ENCODE peak calls at places on chromosomes 12 and 14, in five cellular contexts. C is A549, N is GM12878, O is K562, R is HCT116. P is an unnamed sample.

GRCh38 chr12:6363330-6364036 is 11.9 kb downstream of the SCNN1A start:
- DNase-seq in C (peak; percentile 97), N (no peak), O (peak; percentile 95), R (no peak), P (no peak)

GRCh38 chr12:94427520-94428381 is 31.9 kb downstream of the CEP83 start:
- DNase-seq in C (no peak), N (peak; percentile 43), O (no peak), R (no peak), P (no peak)

GRCh38 chr12:75389061-75389460 is 1.8 kb upstream of the GLIPR1L2 start:
- DNase-seq in C (no peak), N (no peak), O (no peak), R (peak; percentile 78), P (peak; percentile 20)

GRCh38 chr12:91853350-91854127 is 292.1 kb downstream of the BTG1 start:
- DNase-seq in C (no peak), N (no peak), O (no peak), R (no peak), P (no peak)

GRCh38 chr12:30462249-30462648 is 233.4 kb downstream of the IPO8 start:
- DNase-seq in C (no peak), N (no peak), O (no peak), R (no peak), P (no peak)

GRCh38 chr14:79487632-79488031 is 723.7 kb downstream of the DIO2 start:
- DNase-seq in C (no peak), N (no peak), O (no peak), R (no peak), P (no peak)

GRCh38 chr12:3700861-3701260 is 52.0 kb downstream of the CRACR2A start:
- DNase-seq in C (no peak), N (no peak), O (no peak), R (no peak), P (no peak)

GRCh38 chr12:3081886-3082285 is 4.7 kb downstream of the TSPAN9 start:
- DNase-seq in C (no peak), N (no peak), O (no peak), R (no peak), P (no peak)

GRCh38 chr12:28517101-28517500 is 326.8 kb downstream of the CCDC91 start:
- DNase-seq in C (no peak), N (no peak), O (no peak), R (no peak), P (no peak)

GRCh38 chr12:65434737-65435136 is 156.3 kb downstream of the MSRB3 start:
- DNase-seq in C (no peak), N (no peak), O (no peak), R (no peak), P (no peak)

GRCh38 chr12:45077259-45077658 is 26.4 kb upstream of the DBX2 start:
- DNase-seq in C (no peak), N (no peak), O (no peak), R (no peak), P (no peak)

GRCh38 chr12:12081836-12082497 is 11.2 kb downstream of the BCL2L14 start:
- DNase-seq in C (peak; percentile 73), N (peak; percentile 39), O (peak; percentile 32), R (peak; percentile 29), P (peak; percentile 62)

GRCh38 chr14:32077081-32078029 is at the start of gene ARHGAP5:
- DNase-seq in C (no peak), N (no peak), O (no peak), R (no peak), P (peak; percentile 37)

GRCh38 chr12:72618764-72619163 is 346.6 kb downstream of the TRHDE start:
- DNase-seq in C (no peak), N (no peak), O (no peak), R (no peak), P (no peak)

GRCh38 chr12:57242691-57243454 is 8.1 kb downstream of the STAC3 start:
- DNase-seq in C (peak; percentile 81), N (no peak), O (peak; percentile 68), R (peak; percentile 56), P (peak; percentile 83)

GRCh38 chr12:57476162-57476992 is 3.3 kb downstream of the ARHGAP9 start:
- DNase-seq in C (no peak), N (no peak), O (no peak), R (no peak), P (peak; percentile 62)

GRCh38 chr12:21478756-21479455 is 22.5 kb downstream of the RECQL start:
- DNase-seq in C (no peak), N (no peak), O (no peak), R (no peak), P (peak; percentile 71)

GRCh38 chr12:47303207-47303606 is 223.4 kb upstream of the AMIGO2 start:
- DNase-seq in C (no peak), N (no peak), O (no peak), R (no peak), P (no peak)

GRCh38 chr14:91256661-91257060 is 12.2 kb upstream of the GPR68 start:
- DNase-seq in C (no peak), N (no peak), O (no peak), R (no peak), P (no peak)

GRCh38 chr12:8722286-8722685 is 24.5 kb downstream of the RIMKLB start:
- DNase-seq in C (no peak), N (no peak), O (no peak), R (no peak), P (no peak)

GRCh38 chr12:59650594-59651229 is 54.9 kb downstream of the SLC16A7 start:
- DNase-seq in C (no peak), N (no peak), O (no peak), R (no peak), P (no peak)

GRCh38 chr12:7797698-7798398 is 8.6 kb downstream of the NANOG start:
- DNase-seq in C (no peak), N (no peak), O (no peak), R (no peak), P (no peak)

GRCh38 chr12:31245822-31246469 is 80.0 kb downstream of the SINHCAF start:
- DNase-seq in C (no peak), N (no peak), O (peak; percentile 34), R (no peak), P (no peak)

GRCh38 chr14:103393687-103394626 is 8.7 kb downstream of the MARK3 start:
- DNase-seq in C (peak; percentile 41), N (no peak), O (peak; percentile 44), R (no peak), P (no peak)

GRCh38 chr12:14630793-14631192 is 63.1 kb upstream of the PLBD1 start:
- DNase-seq in C (no peak), N (no peak), O (no peak), R (no peak), P (no peak)

GRCh38 chr12:131920902-131921840 is 7.9 kb upstream of the PUS1 start:
- DNase-seq in C (no peak), N (no peak), O (no peak), R (no peak), P (no peak)

GRCh38 chr12:59046763-59047534 is 126.6 kb upstream of the LRIG3 start:
- DNase-seq in C (no peak), N (no peak), O (no peak), R (no peak), P (no peak)

GRCh38 chr12:117367006-117367638 is 5.7 kb upstream of the NOS1 start:
- DNase-seq in C (peak; percentile 90), N (peak; percentile 12), O (peak; percentile 81), R (peak; percentile 69), P (peak; percentile 78)

GRCh38 chr14:96363751-96364336 is 518 bp downstream of the GSKIP start:
- DNase-seq in C (peak; percentile 24), N (no peak), O (peak; percentile 12), R (no peak), P (peak; percentile 61)

GRCh38 chr12:25689996-25690501 is 137.0 kb upstream of the LMNTD1 start:
- DNase-seq in C (no peak), N (no peak), O (no peak), R (no peak), P (no peak)

GRCh38 chr12:126430921-126431320 is 1365.7 kb downstream of the AACS start:
- DNase-seq in C (no peak), N (no peak), O (no peak), R (no peak), P (no peak)

GRCh38 chr14:72801381-72801812 is 92.5 kb downstream of the DPF3 start:
- DNase-seq in C (peak; percentile 36), N (no peak), O (no peak), R (peak; percentile 50), P (no peak)

GRCh38 chr14:46550836-46551235 is 100.7 kb downstream of the RPL10L start:
- DNase-seq in C (no peak), N (no peak), O (no peak), R (no peak), P (no peak)

GRCh38 chr14:105094193-105094907 is 29.1 kb upstream of the GPR132 start:
- DNase-seq in C (no peak), N (no peak), O (no peak), R (no peak), P (no peak)
- TF ChIP-seq POLR2A in C (peak; percentile 35), N (no peak), O (no peak), R (no peak), P (no peak)

GRCh38 chr12:68331500-68331868 is 678 bp downstream of the MDM1 start:
- DNase-seq in C (no peak), N (no peak), O (no peak), R (no peak), P (no peak)
- TF ChIP-seq MAX in C (no peak), N (no peak), O (no peak), R (no peak), P (no peak)

DNA sequence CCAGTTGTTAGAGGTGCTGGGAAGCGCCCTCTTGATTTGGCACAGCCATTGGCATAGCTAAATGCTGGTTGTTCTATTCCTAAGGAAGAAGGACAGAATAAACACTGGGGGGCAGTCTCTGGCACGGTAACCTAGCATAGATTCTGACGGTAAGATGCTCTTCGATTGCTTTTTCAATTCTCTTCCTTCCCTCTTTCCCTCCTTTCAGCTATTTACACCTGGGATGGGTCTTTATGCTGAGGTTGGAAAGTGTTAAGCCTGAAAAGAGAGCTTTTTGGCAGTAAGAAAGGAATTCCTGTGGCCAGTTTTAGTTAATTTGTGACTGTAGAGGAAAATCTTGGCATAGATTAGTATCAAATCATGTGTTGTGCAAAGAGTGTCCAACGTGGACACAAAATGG is 162.8 kb downstream of the SNAPC1 start:
- DNase-seq in C (no peak), N (no peak), O (no peak), R (peak; percentile 18), P (peak; percentile 14)
- TF ChIP-seq CTCF in C (peak; percentile 13), N (peak; percentile 35), O (no peak), R (no peak), P (peak; percentile 12)

GRCh38 chr14:69152944-69153847 is at the start of gene DCAF5:
- DNase-seq in C (peak; percentile 97), N (peak; percentile 71), O (peak; percentile 87), R (peak; percentile 84), P (peak; percentile 96)
- TF ChIP-seq POLR2A in C (peak; percentile 71), N (peak; percentile 86), O (peak; percentile 62), R (peak; percentile 36), P (peak; percentile 45)